ENCODE peak calls at places on chromosomes 6 and 20, in eight cellular contexts. One of them, this sample, is unnamed.
A peak's percentile ranks its signal among the peaks of the same experiment; 100 is the strongest.

GRCh38 chr6:78910611-78911134 is 43.3 kb downstream of the IRAK1BP1 start:
- DNase-seq in HepG2: no peak
- DNase-seq in hepatocyte: peak; percentile 29
- DNase-seq in HCT116: no peak
- DNase-seq in GM23248: peak; percentile 59
- DNase-seq in neural progenitor cell: peak; percentile 78
- DNase-seq in IMR-90: no peak
- DNase-seq in OCI-LY7: no peak
- DNase-seq in this sample: peak; percentile 6

GRCh38 chr6:40733770-40734396 is 146.7 kb upstream of the LRFN2 start:
- DNase-seq in GM23248: no peak
- DNase-seq in neural progenitor cell: no peak
- DNase-seq in OCI-LY7: no peak
- DNase-seq in hepatocyte: no peak
- DNase-seq in HCT116: no peak
- DNase-seq in IMR-90: no peak
- DNase-seq in HepG2: no peak
- DNase-seq in this sample: no peak

GRCh38 chr6:144585217-144585814 is 300.2 kb downstream of the UTRN start:
- DNase-seq in IMR-90: peak; percentile 58
- DNase-seq in HCT116: peak; percentile 54
- DNase-seq in GM23248: peak; percentile 65
- DNase-seq in hepatocyte: peak; percentile 34
- DNase-seq in neural progenitor cell: peak; percentile 56
- DNase-seq in HepG2: peak; percentile 40
- DNase-seq in OCI-LY7: peak; percentile 32
- DNase-seq in this sample: peak; percentile 71

GRCh38 chr6:85792278-85792677 is 149.6 kb upstream of the SYNCRIP start:
- DNase-seq in hepatocyte: no peak
- DNase-seq in GM23248: peak; percentile 39
- DNase-seq in IMR-90: peak; percentile 1
- DNase-seq in HCT116: no peak
- DNase-seq in neural progenitor cell: no peak
- DNase-seq in OCI-LY7: no peak
- DNase-seq in HepG2: no peak
- DNase-seq in this sample: no peak

GRCh38 chr6:119351005-119351394 is 1.4 kb upstream of the MAN1A1 start:
- DNase-seq in GM23248: peak; percentile 75
- DNase-seq in IMR-90: peak; percentile 63
- DNase-seq in neural progenitor cell: no peak
- DNase-seq in HCT116: peak; percentile 22
- DNase-seq in HepG2: no peak
- DNase-seq in OCI-LY7: peak; percentile 75
- DNase-seq in hepatocyte: peak; percentile 31
- DNase-seq in this sample: peak; percentile 38

GRCh38 chr6:52573295-52573694 is 3.6 kb downstream of the TRAM2 start:
- DNase-seq in hepatocyte: no peak
- DNase-seq in HepG2: no peak
- DNase-seq in OCI-LY7: no peak
- DNase-seq in neural progenitor cell: peak; percentile 67
- DNase-seq in IMR-90: no peak
- DNase-seq in HCT116: no peak
- DNase-seq in GM23248: peak; percentile 61
- DNase-seq in this sample: no peak

GRCh38 chr6:31945507-31946369 is at the start of gene CFB:
- DNase-seq in hepatocyte: peak; percentile 89
- DNase-seq in HCT116: no peak
- DNase-seq in neural progenitor cell: peak; percentile 8
- DNase-seq in GM23248: peak; percentile 91
- DNase-seq in HepG2: peak; percentile 100
- DNase-seq in IMR-90: peak; percentile 86
- DNase-seq in OCI-LY7: no peak
- DNase-seq in this sample: peak; percentile 80

GRCh38 chr6:98463038-98463437 is 371.3 kb upstream of the POU3F2 start:
- DNase-seq in GM23248: no peak
- DNase-seq in IMR-90: no peak
- DNase-seq in neural progenitor cell: no peak
- DNase-seq in HepG2: no peak
- DNase-seq in HCT116: no peak
- DNase-seq in hepatocyte: no peak
- DNase-seq in OCI-LY7: no peak
- DNase-seq in this sample: no peak

GRCh38 chr6:7112741-7113313 is 5.1 kb downstream of the RREB1 start:
- DNase-seq in neural progenitor cell: peak; percentile 51
- DNase-seq in IMR-90: no peak
- DNase-seq in HCT116: no peak
- DNase-seq in HepG2: peak; percentile 69
- DNase-seq in GM23248: peak; percentile 68
- DNase-seq in OCI-LY7: no peak
- DNase-seq in hepatocyte: peak; percentile 50
- DNase-seq in this sample: no peak

GRCh38 chr20:25706793-25707192 is 10.1 kb upstream of the ZNF337 start:
- DNase-seq in GM23248: no peak
- DNase-seq in OCI-LY7: no peak
- DNase-seq in neural progenitor cell: no peak
- DNase-seq in IMR-90: no peak
- DNase-seq in hepatocyte: no peak
- DNase-seq in HCT116: no peak
- DNase-seq in HepG2: no peak
- DNase-seq in this sample: no peak

GRCh38 chr20:25705830-25706351 is 9.2 kb upstream of the ZNF337 start:
- DNase-seq in neural progenitor cell: no peak
- DNase-seq in IMR-90: no peak
- DNase-seq in OCI-LY7: no peak
- DNase-seq in hepatocyte: no peak
- DNase-seq in HepG2: no peak
- DNase-seq in GM23248: no peak
- DNase-seq in HCT116: no peak
- DNase-seq in this sample: no peak

DNA sequence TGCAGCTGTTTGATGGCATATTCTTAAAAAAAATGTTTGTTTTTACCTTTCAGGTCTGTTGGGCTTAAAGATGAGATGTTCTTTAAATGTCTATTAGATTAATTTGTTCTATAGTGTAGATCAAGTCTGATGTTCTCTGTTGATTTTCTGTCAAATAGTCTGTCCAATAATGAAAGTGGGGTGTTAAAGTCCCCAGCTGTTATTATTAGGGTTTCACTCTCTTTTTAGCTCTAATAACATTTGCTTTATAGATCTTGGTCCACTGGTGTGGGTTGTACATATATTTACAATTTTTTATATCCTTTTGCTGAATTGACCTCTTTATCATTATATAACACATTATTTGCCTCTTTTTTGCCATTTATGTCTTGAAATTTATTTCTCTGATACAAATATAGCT is 11.0 kb upstream of the ZNF337 start:
- DNase-seq in OCI-LY7: no peak
- DNase-seq in hepatocyte: no peak
- DNase-seq in IMR-90: no peak
- DNase-seq in HepG2: no peak
- DNase-seq in GM23248: no peak
- DNase-seq in neural progenitor cell: no peak
- DNase-seq in HCT116: no peak
- DNase-seq in this sample: no peak
- H3K4me2 ChIP-seq in OCI-LY7: no peak overlapping the region
- H3K4me2 ChIP-seq in hepatocyte: no peak overlapping the region
- H3K4me2 ChIP-seq in IMR-90: no peak overlapping the region
- H3K4me2 ChIP-seq in HepG2: no peak overlapping the region
- H3K4me2 ChIP-seq in GM23248: no peak overlapping the region
- H3K4me2 ChIP-seq in neural progenitor cell: no peak overlapping the region
- H3K4me2 ChIP-seq in HCT116: no peak overlapping the region
- H3K4me2 ChIP-seq in this sample: no peak overlapping the region

GRCh38 chr20:25251558-25251957 is 3.7 kb downstream of the PYGB start:
- DNase-seq in neural progenitor cell: peak; percentile 65
- DNase-seq in HepG2: no peak
- DNase-seq in hepatocyte: peak; percentile 1
- DNase-seq in OCI-LY7: no peak
- DNase-seq in IMR-90: no peak
- DNase-seq in HCT116: no peak
- DNase-seq in GM23248: no peak
- DNase-seq in this sample: no peak
- H2AFZ ChIP-seq in neural progenitor cell: no peak overlapping the region
- H2AFZ ChIP-seq in HepG2: no peak overlapping the region
- H2AFZ ChIP-seq in hepatocyte: no peak overlapping the region
- H2AFZ ChIP-seq in OCI-LY7: no peak overlapping the region
- H2AFZ ChIP-seq in IMR-90: no peak overlapping the region
- H2AFZ ChIP-seq in HCT116: no peak overlapping the region
- H2AFZ ChIP-seq in GM23248: no peak overlapping the region
- H2AFZ ChIP-seq in this sample: no peak overlapping the region

GRCh38 chr6:149334201-149334600 is 16.7 kb downstream of the TAB2 start:
- DNase-seq in OCI-LY7: no peak
- DNase-seq in GM23248: peak; percentile 60
- DNase-seq in hepatocyte: no peak
- DNase-seq in IMR-90: peak; percentile 69
- DNase-seq in HepG2: no peak
- DNase-seq in HCT116: no peak
- DNase-seq in neural progenitor cell: no peak
- DNase-seq in this sample: peak; percentile 63

GRCh38 chr6:149337330-149337729 is 19.8 kb downstream of the TAB2 start:
- DNase-seq in OCI-LY7: no peak
- DNase-seq in IMR-90: peak; percentile 25
- DNase-seq in hepatocyte: no peak
- DNase-seq in HepG2: no peak
- DNase-seq in HCT116: no peak
- DNase-seq in GM23248: no peak
- DNase-seq in neural progenitor cell: no peak
- DNase-seq in this sample: peak; percentile 28

GRCh38 chr6:149334682-149335160 is 17.2 kb downstream of the TAB2 start:
- DNase-seq in HCT116: peak; percentile 75
- DNase-seq in IMR-90: peak; percentile 80
- DNase-seq in OCI-LY7: no peak
- DNase-seq in GM23248: peak; percentile 89
- DNase-seq in hepatocyte: peak; percentile 25
- DNase-seq in neural progenitor cell: no peak
- DNase-seq in HepG2: no peak
- DNase-seq in this sample: peak; percentile 69

GRCh38 chr6:149336529-149336928 is 19.0 kb downstream of the TAB2 start:
- DNase-seq in hepatocyte: peak; percentile 8
- DNase-seq in HepG2: no peak
- DNase-seq in HCT116: no peak
- DNase-seq in OCI-LY7: no peak
- DNase-seq in GM23248: peak; percentile 39
- DNase-seq in IMR-90: no peak
- DNase-seq in neural progenitor cell: no peak
- DNase-seq in this sample: peak; percentile 32

GRCh38 chr6:149335924-149336323 is 18.4 kb downstream of the TAB2 start:
- DNase-seq in IMR-90: peak; percentile 69
- DNase-seq in HCT116: peak; percentile 59
- DNase-seq in HepG2: no peak
- DNase-seq in OCI-LY7: no peak
- DNase-seq in hepatocyte: peak; percentile 19
- DNase-seq in neural progenitor cell: no peak
- DNase-seq in GM23248: peak; percentile 84
- DNase-seq in this sample: peak; percentile 52
- H3K4me2 ChIP-seq in IMR-90: no peak overlapping the region
- H3K4me2 ChIP-seq in HCT116: peak overlapping the region; percentile 66
- H3K4me2 ChIP-seq in HepG2: no peak overlapping the region
- H3K4me2 ChIP-seq in OCI-LY7: no peak overlapping the region
- H3K4me2 ChIP-seq in hepatocyte: peak overlapping the region; percentile 7
- H3K4me2 ChIP-seq in neural progenitor cell: no peak overlapping the region
- H3K4me2 ChIP-seq in GM23248: peak overlapping the region; percentile 56
- H3K4me2 ChIP-seq in this sample: no peak overlapping the region

DNA sequence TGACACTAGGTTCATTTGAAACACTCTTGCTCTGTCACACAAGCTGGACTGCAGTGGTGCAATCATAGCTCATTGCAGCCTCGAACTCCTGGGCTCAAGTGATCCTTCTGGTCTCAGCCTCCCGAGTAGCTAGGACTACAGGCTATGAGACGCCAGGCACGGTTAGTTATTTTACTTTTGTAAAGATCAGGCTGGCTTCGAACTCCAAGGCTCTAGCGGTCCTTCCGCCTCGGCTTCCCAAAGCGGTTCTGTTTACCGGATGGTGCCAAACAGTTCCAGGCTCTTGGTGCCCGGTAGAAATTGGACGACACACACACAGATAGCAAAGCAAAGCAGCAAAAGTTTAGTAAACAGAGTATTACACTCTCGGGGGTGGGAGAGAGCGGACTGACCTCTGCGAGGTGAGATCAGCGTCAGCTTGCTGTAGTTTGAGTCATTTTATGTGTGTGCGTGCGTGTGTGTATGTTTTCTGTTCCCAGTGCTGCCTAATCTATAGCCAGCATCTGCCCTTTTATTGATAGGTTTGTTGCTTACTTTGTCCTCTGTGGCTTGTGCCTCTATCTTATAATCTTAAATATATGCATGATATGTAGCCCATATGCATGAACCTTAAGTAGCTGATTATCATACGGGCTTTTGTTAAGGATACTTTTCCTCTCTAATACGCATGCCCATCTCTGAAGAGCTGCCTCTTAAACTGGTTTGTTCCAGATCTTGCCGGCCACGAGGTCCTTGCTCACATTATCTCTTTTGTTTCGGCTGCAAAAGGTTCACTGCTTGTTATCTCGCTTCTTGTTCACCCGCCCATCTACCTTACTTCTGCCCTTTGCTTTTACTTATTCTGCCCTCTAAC is 75.2 kb downstream of the OR2B2 start:
- DNase-seq in GM23248: peak; percentile 93
- DNase-seq in HepG2: peak; percentile 86
- DNase-seq in HCT116: peak; percentile 76
- DNase-seq in IMR-90: peak; percentile 87
- DNase-seq in hepatocyte: peak; percentile 89
- DNase-seq in neural progenitor cell: peak; percentile 83
- DNase-seq in OCI-LY7: peak; percentile 91
- DNase-seq in this sample: peak; percentile 91
- H2AFZ ChIP-seq in GM23248: peak overlapping the region; percentile 60
- H2AFZ ChIP-seq in HepG2: no peak overlapping the region
- H2AFZ ChIP-seq in HCT116: no peak overlapping the region
- H2AFZ ChIP-seq in IMR-90: peak overlapping the region; percentile 65
- H2AFZ ChIP-seq in hepatocyte: no peak overlapping the region
- H2AFZ ChIP-seq in neural progenitor cell: no peak overlapping the region
- H2AFZ ChIP-seq in OCI-LY7: no peak overlapping the region
- H2AFZ ChIP-seq in this sample: peak overlapping the region; percentile 4

GRCh38 chr6:156775717-156776116 is 1.5 kb upstream of the ARID1B start:
- DNase-seq in GM23248: peak; percentile 40
- DNase-seq in IMR-90: no peak
- DNase-seq in HepG2: no peak
- DNase-seq in neural progenitor cell: no peak
- DNase-seq in OCI-LY7: no peak
- DNase-seq in hepatocyte: no peak
- DNase-seq in HCT116: no peak
- DNase-seq in this sample: no peak
- H3K4me2 ChIP-seq in GM23248: peak overlapping the region; percentile 95
- H3K4me2 ChIP-seq in IMR-90: peak overlapping the region; percentile 30
- H3K4me2 ChIP-seq in HepG2: peak overlapping the region; percentile 81
- H3K4me2 ChIP-seq in neural progenitor cell: peak overlapping the region; percentile 80
- H3K4me2 ChIP-seq in OCI-LY7: peak overlapping the region; percentile 80
- H3K4me2 ChIP-seq in hepatocyte: peak overlapping the region; percentile 89
- H3K4me2 ChIP-seq in HCT116: peak overlapping the region; percentile 88
- H3K4me2 ChIP-seq in this sample: peak overlapping the region; percentile 98

DNA sequence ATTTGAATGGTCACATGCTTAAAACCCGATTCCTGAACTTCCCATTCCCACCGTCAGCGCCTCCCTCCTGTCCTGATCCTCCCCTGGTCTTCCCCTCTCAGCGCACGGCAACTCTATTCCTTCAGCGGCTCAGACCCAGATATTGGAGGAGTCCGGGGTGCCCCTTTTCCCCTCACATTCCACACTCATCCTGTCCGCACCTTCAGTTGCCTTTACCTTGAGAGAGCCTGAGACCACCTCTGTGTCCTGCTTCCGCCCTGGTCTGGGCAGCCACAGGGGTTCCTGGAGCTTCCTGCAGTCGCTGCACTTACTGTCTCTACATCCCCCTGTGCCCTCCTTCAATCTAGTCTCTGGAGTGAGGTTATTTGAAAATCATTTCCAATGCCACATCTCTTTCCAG is 193.4 kb downstream of the BCAS1 start:
- DNase-seq in neural progenitor cell: no peak
- DNase-seq in HepG2: no peak
- DNase-seq in IMR-90: no peak
- DNase-seq in OCI-LY7: no peak
- DNase-seq in HCT116: no peak
- DNase-seq in hepatocyte: no peak
- DNase-seq in GM23248: no peak
- DNase-seq in this sample: no peak
- H2AFZ ChIP-seq in neural progenitor cell: no peak overlapping the region
- H2AFZ ChIP-seq in HepG2: no peak overlapping the region
- H2AFZ ChIP-seq in IMR-90: no peak overlapping the region
- H2AFZ ChIP-seq in OCI-LY7: no peak overlapping the region
- H2AFZ ChIP-seq in HCT116: no peak overlapping the region
- H2AFZ ChIP-seq in hepatocyte: no peak overlapping the region
- H2AFZ ChIP-seq in GM23248: no peak overlapping the region
- H2AFZ ChIP-seq in this sample: no peak overlapping the region